ENCODE peak calls at places on chromosomes 4 and X, in eight cellular contexts. One of them, this sample, is unnamed.

GRCh38 chrX:18575744-18576143 is 96.2 kb downstream of the RS1 start:
- DNase-seq in vagina: no peak
- DNase-seq in psoas muscle: no peak
- DNase-seq in Jurkat, Clone E6-1: no peak
- DNase-seq in body of pancreas: no peak
- DNase-seq in aorta: no peak
- DNase-seq in neural progenitor cell: no peak
- DNase-seq in brain microvascular endothelial cell: no peak
- DNase-seq in this sample: no peak

GRCh38 chrX:51641421-51642021 is 22.8 kb upstream of the CENPVL3 start:
- DNase-seq in brain microvascular endothelial cell: peak
- DNase-seq in psoas muscle: no peak
- DNase-seq in body of pancreas: peak
- DNase-seq in neural progenitor cell: peak
- DNase-seq in aorta: no peak
- DNase-seq in vagina: no peak
- DNase-seq in Jurkat, Clone E6-1: peak
- DNase-seq in this sample: peak

GRCh38 chr4:166290426-166290825 is 417.4 kb downstream of the TLL1 start:
- DNase-seq in psoas muscle: no peak
- DNase-seq in aorta: no peak
- DNase-seq in vagina: no peak
- DNase-seq in brain microvascular endothelial cell: no peak
- DNase-seq in body of pancreas: no peak
- DNase-seq in Jurkat, Clone E6-1: no peak
- DNase-seq in neural progenitor cell: no peak
- DNase-seq in this sample: no peak

GRCh38 chr4:24664956-24665355 is 80.6 kb upstream of the DHX15 start:
- DNase-seq in psoas muscle: no peak
- DNase-seq in vagina: no peak
- DNase-seq in body of pancreas: no peak
- DNase-seq in neural progenitor cell: no peak
- DNase-seq in aorta: no peak
- DNase-seq in brain microvascular endothelial cell: no peak
- DNase-seq in Jurkat, Clone E6-1: no peak
- DNase-seq in this sample: no peak

GRCh38 chr4:48483777-48484493 is 792 bp downstream of the SLC10A4 start:
- DNase-seq in vagina: no peak
- DNase-seq in Jurkat, Clone E6-1: no peak
- DNase-seq in brain microvascular endothelial cell: no peak
- DNase-seq in aorta: no peak
- DNase-seq in psoas muscle: peak
- DNase-seq in body of pancreas: no peak
- DNase-seq in neural progenitor cell: peak
- DNase-seq in this sample: no peak

GRCh38 chrX:42143866-42144592 is 220.7 kb upstream of the CASK start:
- DNase-seq in brain microvascular endothelial cell: no peak
- DNase-seq in neural progenitor cell: no peak
- DNase-seq in vagina: no peak
- DNase-seq in aorta: no peak
- DNase-seq in body of pancreas: no peak
- DNase-seq in psoas muscle: no peak
- DNase-seq in Jurkat, Clone E6-1: no peak
- DNase-seq in this sample: no peak

GRCh38 chr4:26992657-26993361 is 132.2 kb downstream of the STIM2 start:
- DNase-seq in neural progenitor cell: no peak
- DNase-seq in brain microvascular endothelial cell: peak
- DNase-seq in body of pancreas: peak
- DNase-seq in psoas muscle: no peak
- DNase-seq in vagina: no peak
- DNase-seq in Jurkat, Clone E6-1: no peak
- DNase-seq in aorta: no peak
- DNase-seq in this sample: peak

GRCh38 chrX:154890990-154891639 is 5.0 kb downstream of the F8A1 start:
- DNase-seq in brain microvascular endothelial cell: no peak
- DNase-seq in neural progenitor cell: no peak
- DNase-seq in psoas muscle: no peak
- DNase-seq in Jurkat, Clone E6-1: no peak
- DNase-seq in body of pancreas: no peak
- DNase-seq in aorta: no peak
- DNase-seq in vagina: no peak
- DNase-seq in this sample: no peak

GRCh38 chr4:105306158-105306781 is 159.6 kb downstream of the TET2 start:
- DNase-seq in neural progenitor cell: no peak
- DNase-seq in psoas muscle: no peak
- DNase-seq in Jurkat, Clone E6-1: no peak
- DNase-seq in body of pancreas: no peak
- DNase-seq in aorta: peak
- DNase-seq in brain microvascular endothelial cell: peak
- DNase-seq in vagina: no peak
- DNase-seq in this sample: no peak

GRCh38 chr4:120927758-120928409 is 5.4 kb upstream of the PRDM5 start:
- DNase-seq in vagina: no peak
- DNase-seq in body of pancreas: no peak
- DNase-seq in aorta: no peak
- DNase-seq in brain microvascular endothelial cell: no peak
- DNase-seq in Jurkat, Clone E6-1: no peak
- DNase-seq in psoas muscle: no peak
- DNase-seq in neural progenitor cell: no peak
- DNase-seq in this sample: no peak

GRCh38 chr4:54227261-54228063 is 1.6 kb upstream of the PDGFRA start:
- DNase-seq in brain microvascular endothelial cell: peak
- DNase-seq in aorta: peak
- DNase-seq in neural progenitor cell: peak
- DNase-seq in vagina: no peak
- DNase-seq in psoas muscle: no peak
- DNase-seq in Jurkat, Clone E6-1: no peak
- DNase-seq in body of pancreas: no peak
- DNase-seq in this sample: peak

GRCh38 chr4:23930750-23931488 is 41.1 kb upstream of the PPARGC1A start:
- DNase-seq in aorta: peak
- DNase-seq in Jurkat, Clone E6-1: no peak
- DNase-seq in brain microvascular endothelial cell: peak
- DNase-seq in body of pancreas: peak
- DNase-seq in psoas muscle: peak
- DNase-seq in vagina: no peak
- DNase-seq in neural progenitor cell: peak
- DNase-seq in this sample: no peak

GRCh38 chrX:3516051-3516541 is 169.6 kb upstream of the MXRA5 start:
- DNase-seq in psoas muscle: no peak
- DNase-seq in body of pancreas: no peak
- DNase-seq in neural progenitor cell: no peak
- DNase-seq in Jurkat, Clone E6-1: no peak
- DNase-seq in vagina: no peak
- DNase-seq in brain microvascular endothelial cell: peak
- DNase-seq in aorta: no peak
- DNase-seq in this sample: peak

GRCh38 chr4:32826169-32826568 is 2106.0 kb downstream of the PCDH7 start:
- DNase-seq in body of pancreas: no peak
- DNase-seq in brain microvascular endothelial cell: no peak
- DNase-seq in Jurkat, Clone E6-1: peak
- DNase-seq in psoas muscle: no peak
- DNase-seq in vagina: no peak
- DNase-seq in neural progenitor cell: peak
- DNase-seq in aorta: no peak
- DNase-seq in this sample: peak

GRCh38 chr4:36420111-36420679 is 138.8 kb downstream of the DTHD1 start:
- DNase-seq in brain microvascular endothelial cell: no peak
- DNase-seq in vagina: no peak
- DNase-seq in aorta: no peak
- DNase-seq in neural progenitor cell: peak
- DNase-seq in Jurkat, Clone E6-1: no peak
- DNase-seq in psoas muscle: no peak
- DNase-seq in body of pancreas: no peak
- DNase-seq in this sample: no peak

GRCh38 chr4:2813446-2814405 is 20.8 kb downstream of the SH3BP2 start:
- DNase-seq in aorta: no peak
- DNase-seq in body of pancreas: no peak
- DNase-seq in Jurkat, Clone E6-1: no peak
- DNase-seq in psoas muscle: no peak
- DNase-seq in neural progenitor cell: no peak
- DNase-seq in vagina: no peak
- DNase-seq in brain microvascular endothelial cell: no peak
- DNase-seq in this sample: no peak

GRCh38 chr4:67879486-67879885 is 4.3 kb downstream of the TMPRSS11D start:
- DNase-seq in neural progenitor cell: no peak
- DNase-seq in Jurkat, Clone E6-1: no peak
- DNase-seq in psoas muscle: no peak
- DNase-seq in brain microvascular endothelial cell: no peak
- DNase-seq in body of pancreas: no peak
- DNase-seq in vagina: no peak
- DNase-seq in aorta: no peak
- DNase-seq in this sample: no peak

GRCh38 chr4:70722199-70722791 is 531 bp downstream of the RUFY3 start:
- DNase-seq in vagina: no peak
- DNase-seq in body of pancreas: peak
- DNase-seq in brain microvascular endothelial cell: peak
- DNase-seq in Jurkat, Clone E6-1: peak
- DNase-seq in neural progenitor cell: no peak
- DNase-seq in aorta: no peak
- DNase-seq in psoas muscle: no peak
- DNase-seq in this sample: peak

GRCh38 chr4:48105230-48105629 is 28.8 kb downstream of the TXK start:
- DNase-seq in brain microvascular endothelial cell: no peak
- DNase-seq in vagina: no peak
- DNase-seq in body of pancreas: no peak
- DNase-seq in Jurkat, Clone E6-1: no peak
- DNase-seq in psoas muscle: no peak
- DNase-seq in neural progenitor cell: no peak
- DNase-seq in aorta: no peak
- DNase-seq in this sample: no peak

GRCh38 chr4:123166023-123166422 is 230.6 kb upstream of the SPRY1 start:
- DNase-seq in aorta: no peak
- DNase-seq in vagina: no peak
- DNase-seq in neural progenitor cell: no peak
- DNase-seq in brain microvascular endothelial cell: no peak
- DNase-seq in Jurkat, Clone E6-1: no peak
- DNase-seq in body of pancreas: no peak
- DNase-seq in psoas muscle: no peak
- DNase-seq in this sample: no peak

GRCh38 chr4:111399523-111400135 is 745.6 kb upstream of the FAM241A start:
- DNase-seq in aorta: no peak
- DNase-seq in psoas muscle: no peak
- DNase-seq in Jurkat, Clone E6-1: no peak
- DNase-seq in brain microvascular endothelial cell: no peak
- DNase-seq in neural progenitor cell: no peak
- DNase-seq in body of pancreas: no peak
- DNase-seq in vagina: no peak
- DNase-seq in this sample: peak

DNA sequence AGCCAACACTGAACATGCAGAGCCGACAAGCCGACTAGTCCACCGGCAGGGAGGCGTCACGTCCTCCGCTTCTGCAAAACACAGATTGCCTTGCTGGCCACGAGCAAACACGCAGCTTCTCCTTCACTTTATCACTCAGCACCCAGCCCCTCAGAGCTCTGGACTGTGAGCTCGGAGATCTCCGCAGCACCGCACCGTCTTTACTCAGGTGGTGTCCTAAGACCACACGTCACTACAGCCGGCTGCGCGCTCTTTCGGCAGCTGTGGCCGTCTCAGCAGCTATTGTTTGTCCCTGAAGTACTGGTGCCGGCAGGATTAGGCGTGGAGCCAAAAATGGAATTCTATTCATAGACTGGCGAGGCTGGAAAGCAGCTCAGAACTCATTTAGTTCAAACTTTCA is 72.0 kb downstream of the FAT1 start:
- DNase-seq in body of pancreas: peak
- DNase-seq in aorta: peak
- DNase-seq in psoas muscle: peak
- DNase-seq in Jurkat, Clone E6-1: no peak
- DNase-seq in brain microvascular endothelial cell: peak
- DNase-seq in neural progenitor cell: peak
- DNase-seq in vagina: no peak
- DNase-seq in this sample: peak
- H3K4me3 ChIP-seq in body of pancreas: no peak
- H3K4me3 ChIP-seq in aorta: peak
- H3K4me3 ChIP-seq in psoas muscle: peak
- H3K4me3 ChIP-seq in Jurkat, Clone E6-1: no peak
- H3K4me3 ChIP-seq in brain microvascular endothelial cell: peak
- H3K4me3 ChIP-seq in neural progenitor cell: peak
- H3K4me3 ChIP-seq in vagina: peak
- H3K4me3 ChIP-seq in this sample: peak

DNA sequence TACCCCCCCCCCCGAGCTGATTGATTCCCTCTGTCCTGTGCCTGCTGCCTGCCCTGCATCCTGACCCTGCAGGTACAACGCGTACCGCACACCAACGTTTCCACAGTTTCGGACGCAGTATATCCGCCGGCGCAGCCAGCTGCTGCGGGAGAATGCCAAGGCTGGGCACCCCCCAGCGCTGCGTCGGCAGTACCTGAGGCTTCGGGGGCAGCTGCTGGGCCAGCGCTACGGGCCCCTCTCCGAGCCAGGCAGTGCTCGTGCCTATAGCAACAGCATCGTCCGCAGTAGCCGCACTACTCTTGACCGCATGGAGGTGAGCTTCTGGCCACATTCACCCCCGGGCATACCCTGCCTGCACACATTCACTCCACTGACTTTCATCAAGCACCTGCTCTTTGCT is 1.4 kb downstream of the WDR13 start:
- DNase-seq in vagina: no peak
- DNase-seq in body of pancreas: no peak
- DNase-seq in neural progenitor cell: no peak
- DNase-seq in brain microvascular endothelial cell: no peak
- DNase-seq in aorta: no peak
- DNase-seq in Jurkat, Clone E6-1: no peak
- DNase-seq in psoas muscle: no peak
- DNase-seq in this sample: no peak
- H3K4me3 ChIP-seq in vagina: peak
- H3K4me3 ChIP-seq in body of pancreas: no peak
- H3K4me3 ChIP-seq in neural progenitor cell: no peak
- H3K4me3 ChIP-seq in brain microvascular endothelial cell: peak
- H3K4me3 ChIP-seq in aorta: no peak
- H3K4me3 ChIP-seq in Jurkat, Clone E6-1: no peak
- H3K4me3 ChIP-seq in psoas muscle: peak
- H3K4me3 ChIP-seq in this sample: peak

GRCh38 chr4:189202869-189203271 is 737.8 kb upstream of the FRG1 start:
- DNase-seq in vagina: no peak
- DNase-seq in psoas muscle: no peak
- DNase-seq in brain microvascular endothelial cell: peak
- DNase-seq in Jurkat, Clone E6-1: peak
- DNase-seq in neural progenitor cell: no peak
- DNase-seq in aorta: no peak
- DNase-seq in body of pancreas: no peak
- DNase-seq in this sample: peak
- H3K4me3 ChIP-seq in vagina: peak
- H3K4me3 ChIP-seq in psoas muscle: no peak
- H3K4me3 ChIP-seq in brain microvascular endothelial cell: no peak
- H3K4me3 ChIP-seq in Jurkat, Clone E6-1: no peak
- H3K4me3 ChIP-seq in neural progenitor cell: no peak
- H3K4me3 ChIP-seq in aorta: no peak
- H3K4me3 ChIP-seq in body of pancreas: no peak
- H3K4me3 ChIP-seq in this sample: no peak

GRCh38 chrX:57822398-57822797 is 87.9 kb downstream of the ZXDA start:
- DNase-seq in Jurkat, Clone E6-1: no peak
- DNase-seq in psoas muscle: no peak
- DNase-seq in vagina: no peak
- DNase-seq in neural progenitor cell: no peak
- DNase-seq in aorta: no peak
- DNase-seq in brain microvascular endothelial cell: no peak
- DNase-seq in body of pancreas: no peak
- DNase-seq in this sample: no peak

GRCh38 chrX:57817302-57817701 is 93.0 kb downstream of the ZXDA start:
- DNase-seq in Jurkat, Clone E6-1: no peak
- DNase-seq in body of pancreas: no peak
- DNase-seq in aorta: no peak
- DNase-seq in psoas muscle: no peak
- DNase-seq in neural progenitor cell: no peak
- DNase-seq in vagina: no peak
- DNase-seq in brain microvascular endothelial cell: no peak
- DNase-seq in this sample: no peak

GRCh38 chrX:57821703-57822375 is 88.4 kb downstream of the ZXDA start:
- DNase-seq in aorta: no peak
- DNase-seq in psoas muscle: no peak
- DNase-seq in brain microvascular endothelial cell: peak
- DNase-seq in body of pancreas: peak
- DNase-seq in neural progenitor cell: peak
- DNase-seq in vagina: no peak
- DNase-seq in Jurkat, Clone E6-1: peak
- DNase-seq in this sample: peak
- H3K4me3 ChIP-seq in aorta: peak
- H3K4me3 ChIP-seq in psoas muscle: peak
- H3K4me3 ChIP-seq in brain microvascular endothelial cell: no peak
- H3K4me3 ChIP-seq in body of pancreas: no peak
- H3K4me3 ChIP-seq in neural progenitor cell: no peak
- H3K4me3 ChIP-seq in vagina: no peak
- H3K4me3 ChIP-seq in Jurkat, Clone E6-1: no peak
- H3K4me3 ChIP-seq in this sample: no peak

This sample was measured in astrocyte of the spinal cord.